ENCODE peak calls at places on chromosomes 3 and 15, in seven cellular contexts. L is cardiac fibroblast; T is MM.1S; A is HL-60; I is dorsolateral prefrontal cortex; Q is CD8-positive, alpha-beta memory T cell; F is fibroblast of mammary gland. Y is an unnamed sample.

GRCh38 chr15:31216210-31216911 is 110.3 kb upstream of the KLF13 start:
- DNase-seq in I (no peak), T (peak), L (peak), F (peak), Q (no peak), A (peak), Y (peak)

GRCh38 chr3:102510663-102511062 is 75.8 kb downstream of the ZPLD1 start:
- DNase-seq in A (no peak), L (peak), I (no peak), Q (no peak), T (no peak), F (no peak), Y (no peak)

GRCh38 chr15:48370460-48370859 is 39.2 kb downstream of the DUT start:
- DNase-seq in Q (no peak), F (peak), L (peak), A (no peak), T (no peak), I (no peak), Y (no peak)

GRCh38 chr3:11803977-11804903 is 42.4 kb downstream of the TAMM41 start:
- DNase-seq in I (no peak), F (peak), T (peak), Q (peak), L (peak), A (peak), Y (peak)

GRCh38 chr3:20503394-20504082 is 317.5 kb upstream of the SGO1 start:
- DNase-seq in Q (no peak), L (no peak), A (no peak), I (no peak), T (peak), F (no peak), Y (no peak)

GRCh38 chr15:70182858-70183695 is 85.4 kb upstream of the TLE3 start:
- DNase-seq in L (no peak), F (no peak), T (peak), I (no peak), A (no peak), Q (no peak), Y (no peak)

GRCh38 chr3:69665026-69665739 is 74.1 kb upstream of the MITF start:
- DNase-seq in A (no peak), I (no peak), Q (no peak), L (peak), F (no peak), T (no peak), Y (no peak)

GRCh38 chr15:37095993-37096877 is 4.1 kb downstream of the MEIS2 start:
- DNase-seq in T (no peak), Q (no peak), I (no peak), A (no peak), L (peak), F (no peak), Y (no peak)

GRCh38 chr15:100929641-100930042 is 10.5 kb downstream of the LRRK1 start:
- DNase-seq in T (no peak), A (no peak), L (no peak), Q (no peak), F (no peak), I (no peak), Y (no peak)

GRCh38 chr3:53162672-53163458 is 1.9 kb downstream of the PRKCD start:
- DNase-seq in T (no peak), I (no peak), L (peak), F (peak), Q (peak), A (no peak), Y (no peak)

GRCh38 chr3:189529468-189529867 is 101.7 kb upstream of the TP63 start:
- DNase-seq in T (no peak), A (no peak), Q (no peak), I (no peak), F (no peak), L (no peak), Y (no peak)

GRCh38 chr3:9951126-9951525 is 1.1 kb downstream of the PRRT3 start:
- DNase-seq in L (no peak), F (no peak), Q (no peak), T (no peak), I (no peak), A (no peak), Y (no peak)

GRCh38 chr15:73983211-73983727 is 8.8 kb downstream of the STOML1 start:
- DNase-seq in L (peak), Q (no peak), A (no peak), I (no peak), T (no peak), F (peak), Y (no peak)

GRCh38 chr3:169354774-169355501 is 308.6 kb downstream of the MECOM start:
- DNase-seq in F (no peak), L (no peak), I (no peak), T (no peak), A (no peak), Q (no peak), Y (no peak)

GRCh38 chr3:157669403-157669802 is 166.2 kb upstream of the VEPH1 start:
- DNase-seq in T (no peak), F (peak), A (no peak), L (no peak), Q (no peak), I (no peak), Y (no peak)

GRCh38 chr3:149453140-149453805 is 21.2 kb upstream of the TM4SF4 start:
- DNase-seq in Q (no peak), T (no peak), L (no peak), F (no peak), A (no peak), I (no peak), Y (no peak)

GRCh38 chr15:85804481-85805165 is 9.9 kb upstream of the KLHL25 start:
- DNase-seq in I (no peak), T (no peak), F (no peak), Q (no peak), L (no peak), A (no peak), Y (no peak)

GRCh38 chr3:146750196-146750595 is 145.1 kb upstream of the PLSCR5 start:
- DNase-seq in A (no peak), F (peak), L (peak), T (peak), I (no peak), Q (no peak), Y (no peak)

GRCh38 chr3:186901135-186901734 is 29.1 kb upstream of the ST6GAL1 start:
- DNase-seq in Q (no peak), T (no peak), L (peak), I (no peak), A (no peak), F (peak), Y (no peak)

GRCh38 chr15:40302981-40303380 is 4.8 kb downstream of the PLCB2 start:
- DNase-seq in I (no peak), Q (no peak), L (no peak), F (no peak), A (no peak), T (no peak), Y (no peak)

GRCh38 chr3:62161306-62161705 is 212.0 kb downstream of the FEZF2 start:
- DNase-seq in L (peak), I (no peak), T (no peak), Q (no peak), A (no peak), F (peak), Y (no peak)

GRCh38 chr15:92864127-92864814 is 35.9 kb upstream of the CHD2 start:
- DNase-seq in L (no peak), F (no peak), Q (no peak), A (no peak), T (no peak), I (no peak), Y (no peak)

DNA sequence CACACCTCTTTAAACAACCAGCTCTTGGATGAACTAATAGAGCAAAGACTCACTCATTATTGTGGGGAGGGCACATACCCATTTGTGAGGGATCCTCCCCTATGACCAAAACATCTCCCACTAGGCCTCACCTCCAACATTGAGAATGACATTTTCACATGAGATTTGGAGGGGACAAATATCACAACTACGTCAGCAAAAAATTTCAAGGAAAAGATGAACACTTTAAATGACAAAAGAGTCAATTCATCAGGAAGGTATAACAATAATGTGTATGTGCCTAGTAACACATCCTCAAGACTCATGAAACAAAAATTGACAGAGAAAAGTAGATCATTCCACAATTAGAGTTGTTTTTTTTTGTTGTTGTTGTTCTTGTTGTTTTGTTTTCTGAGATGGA is 38.4 kb upstream of the CHD2 start:
- DNase-seq in L (no peak), Q (no peak), F (no peak), I (no peak), T (no peak), A (no peak), Y (no peak)
- H3K4me3 ChIP-seq in L (no peak), Q (no peak), F (no peak), I (no peak), T (no peak), A (no peak), Y (no peak)

GRCh38 chr15:98420837-98421236 is 227.5 kb upstream of the IGF1R start:
- DNase-seq in I (no peak), L (no peak), A (no peak), Q (no peak), T (no peak), F (no peak), Y (no peak)
- H3K4me3 ChIP-seq in I (peak), L (no peak), A (no peak), Q (no peak), T (no peak), F (no peak), Y (no peak)

GRCh38 chr15:98684441-98684840 is 36.1 kb downstream of the IGF1R start:
- DNase-seq in I (no peak), L (peak), F (peak), A (peak), Q (no peak), T (no peak), Y (no peak)
- H3K4me3 ChIP-seq in I (no peak), L (no peak), F (no peak), A (no peak), Q (no peak), T (no peak), Y (no peak)

GRCh38 chr3:82143661-82144405 is 382.4 kb upstream of the GBE1 start:
- DNase-seq in T (no peak), L (peak), F (no peak), I (no peak), A (no peak), Q (no peak), Y (no peak)
- H3K4me3 ChIP-seq in T (no peak), L (no peak), F (no peak), I (no peak), A (no peak), Q (no peak), Y (no peak)

GRCh38 chr3:111534701-111535100 is 7.3 kb upstream of the CD96 start:
- DNase-seq in Q (no peak), I (no peak), A (no peak), L (peak), F (peak), T (no peak), Y (no peak)

GRCh38 chr3:111538687-111539086 is 3.3 kb upstream of the CD96 start:
- DNase-seq in F (peak), T (no peak), I (no peak), Q (peak), L (peak), A (no peak), Y (no peak)

GRCh38 chr3:111539351-111540331 is 2.4 kb upstream of the CD96 start:
- DNase-seq in L (peak), F (peak), T (peak), A (no peak), I (peak), Q (peak), Y (peak)

GRCh38 chr3:111541391-111541790 is 606 bp upstream of the CD96 start:
- DNase-seq in A (no peak), L (no peak), T (no peak), Q (no peak), F (no peak), I (no peak), Y (no peak)

GRCh38 chr3:111538111-111538510 is 3.9 kb upstream of the CD96 start:
- DNase-seq in A (no peak), Q (no peak), T (no peak), F (no peak), I (no peak), L (no peak), Y (no peak)
- H3K4me3 ChIP-seq in A (no peak), Q (no peak), T (no peak), F (no peak), I (no peak), L (no peak), Y (no peak)

GRCh38 chr15:78316211-78317077 is 17.0 kb upstream of the SKIC8 start:
- DNase-seq in Q (no peak), F (no peak), L (no peak), I (peak), A (no peak), T (no peak), Y (peak)
- H3K4me3 ChIP-seq in Q (no peak), F (no peak), L (no peak), I (no peak), A (no peak), T (no peak), Y (no peak)

GRCh38 chr3:112425382-112425781 is 73.9 kb downstream of the BTLA start:
- DNase-seq in T (no peak), F (no peak), A (no peak), L (no peak), I (no peak), Q (no peak), Y (no peak)
- H3K4me3 ChIP-seq in T (peak), F (no peak), A (no peak), L (no peak), I (no peak), Q (no peak), Y (no peak)

Y was measured in NT2/D1.